ENCODE peak calls at places on chromosomes 12 and 14, in eight cellular contexts. P is neural progenitor cell; J is CD4-positive, alpha-beta T cell; Q is H1; S is tibial nerve; X is PC-9; O is right lobe of liver; R is GM23248. W is an unnamed sample.

GRCh38 chr12:49554266-49554665 is 13.7 kb downstream of the MCRS1 start:
- DNase-seq in S (no peak), X (no peak), J (no peak), O (no peak), R (no peak), Q (no peak), P (no peak), W (no peak)

GRCh38 chr12:124689585-124689984 is 122.2 kb upstream of the NCOR2 start:
- DNase-seq in R (no peak), P (no peak), Q (no peak), X (no peak), O (no peak), S (no peak), J (no peak), W (no peak)

GRCh38 chr12:66493841-66494240 is 185.0 kb downstream of the GRIP1 start:
- DNase-seq in S (no peak), Q (no peak), P (no peak), R (no peak), O (no peak), J (no peak), X (no peak), W (no peak)

GRCh38 chr12:116661341-116661740 is 76.5 kb downstream of the SPRING1 start:
- DNase-seq in O (no peak), P (no peak), R (no peak), S (no peak), Q (no peak), J (no peak), X (no peak), W (no peak)

GRCh38 chr12:72271741-72272661 is at the start of gene TRHDE:
- DNase-seq in S (no peak), R (peak), P (peak), J (no peak), O (peak), Q (peak), X (peak), W (no peak)

GRCh38 chr12:91219919-91220318 is 37.3 kb upstream of the DCN start:
- DNase-seq in Q (no peak), X (no peak), J (no peak), P (no peak), R (no peak), S (no peak), O (no peak), W (no peak)

GRCh38 chr14:92135269-92135668 is 13.5 kb downstream of the CPSF2 start:
- DNase-seq in X (no peak), S (no peak), P (peak), O (no peak), Q (no peak), R (peak), J (no peak), W (no peak)

GRCh38 chr12:93467351-93468007 is at the start of gene MRPL42:
- DNase-seq in S (peak), X (peak), Q (peak), P (peak), J (peak), R (peak), O (peak), W (peak)

GRCh38 chr12:132597333-132598283 is 12.8 kb downstream of the LRCOL1 start:
- DNase-seq in O (no peak), S (no peak), J (peak), R (peak), X (peak), Q (peak), P (peak), W (peak)

GRCh38 chr12:82378997-82379396 is 20.7 kb downstream of the METTL25 start:
- DNase-seq in X (no peak), J (no peak), R (no peak), O (no peak), P (no peak), Q (no peak), S (no peak), W (no peak)

GRCh38 chr14:69573841-69574265 is 818 bp downstream of the CCDC177 start:
- DNase-seq in P (peak), J (no peak), S (no peak), O (no peak), X (no peak), Q (peak), R (peak), W (no peak)

GRCh38 chr12:85156569-85156968 is 120.4 kb downstream of the LRRIQ1 start:
- DNase-seq in P (no peak), S (no peak), O (no peak), R (no peak), J (no peak), Q (no peak), X (no peak), W (no peak)

GRCh38 chr12:15631007-15631715 is 158.0 kb downstream of the EPS8 start:
- DNase-seq in R (no peak), O (no peak), X (no peak), Q (no peak), S (no peak), J (no peak), P (no peak), W (no peak)

GRCh38 chr14:65412881-65413738 is 580 bp downstream of the FUT8 start:
- DNase-seq in P (peak), Q (peak), O (no peak), X (no peak), R (peak), J (no peak), S (peak), W (peak)

GRCh38 chr12:42590324-42590934 is 883 bp upstream of the PRICKLE1 start:
- DNase-seq in P (peak), R (peak), S (no peak), J (no peak), Q (peak), O (no peak), X (peak), W (peak)

GRCh38 chr14:92600318-92601053 is 86.9 kb downstream of the RIN3 start:
- DNase-seq in S (no peak), R (peak), O (no peak), J (no peak), Q (no peak), X (no peak), P (no peak), W (no peak)

GRCh38 chr12:67457136-67457535 is 188.0 kb downstream of the CAND1 start:
- DNase-seq in S (no peak), R (peak), P (no peak), O (no peak), J (no peak), X (no peak), Q (no peak), W (no peak)

GRCh38 chr12:124422142-124422569 is 127.3 kb downstream of the RFLNA start:
- DNase-seq in P (no peak), S (no peak), R (peak), X (peak), O (no peak), J (no peak), Q (no peak), W (no peak)

GRCh38 chr12:122079532-122080081 is 1.1 kb downstream of the MLXIP start:
- DNase-seq in Q (no peak), R (peak), X (no peak), J (no peak), P (no peak), S (no peak), O (no peak), W (no peak)

GRCh38 chr12:122082621-122083356 is 4.2 kb downstream of the MLXIP start:
- DNase-seq in Q (no peak), J (no peak), X (no peak), P (no peak), R (no peak), S (no peak), O (no peak), W (no peak)

GRCh38 chr12:122081108-122081696 is 2.6 kb downstream of the MLXIP start:
- DNase-seq in Q (no peak), O (no peak), P (no peak), X (peak), S (no peak), J (no peak), R (peak), W (no peak)

GRCh38 chr12:122080149-122081107 is 1.9 kb downstream of the MLXIP start:
- DNase-seq in J (no peak), S (peak), X (peak), O (peak), P (peak), Q (no peak), R (peak), W (no peak)

DNA sequence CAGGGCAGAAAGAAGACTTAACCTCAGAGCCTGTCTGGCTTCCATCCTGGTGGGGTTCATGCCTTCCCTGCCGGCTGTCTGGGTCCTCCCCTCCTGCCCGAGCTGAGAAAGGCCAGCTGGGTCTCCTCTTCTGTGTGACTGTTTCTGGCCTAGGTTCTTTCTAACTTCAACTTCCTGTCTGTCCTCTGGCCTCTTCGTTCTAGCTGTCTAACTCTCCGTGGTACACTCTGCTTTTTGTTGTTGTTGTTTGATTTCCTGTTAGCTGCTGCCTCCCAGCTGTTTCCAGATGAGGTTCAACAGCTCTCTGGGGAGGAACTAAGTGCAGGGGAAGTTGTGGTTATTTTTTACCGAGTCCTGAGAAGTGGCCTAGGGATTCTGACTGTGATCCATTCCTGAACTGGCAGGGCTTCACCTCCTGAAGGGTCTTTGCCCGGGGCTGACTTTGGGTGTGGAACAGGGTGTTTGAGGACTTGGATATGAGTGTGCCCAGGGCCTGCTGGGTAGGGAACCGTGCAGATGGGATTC is 3.2 kb downstream of the MLXIP start:
- DNase-seq in S (peak), O (no peak), Q (no peak), J (peak), R (peak), X (no peak), P (no peak), W (no peak)
- H3K27ac ChIP-seq in S (peak), O (peak), Q (no peak), J (peak), R (peak), X (peak), P (no peak), W (peak)

DNA sequence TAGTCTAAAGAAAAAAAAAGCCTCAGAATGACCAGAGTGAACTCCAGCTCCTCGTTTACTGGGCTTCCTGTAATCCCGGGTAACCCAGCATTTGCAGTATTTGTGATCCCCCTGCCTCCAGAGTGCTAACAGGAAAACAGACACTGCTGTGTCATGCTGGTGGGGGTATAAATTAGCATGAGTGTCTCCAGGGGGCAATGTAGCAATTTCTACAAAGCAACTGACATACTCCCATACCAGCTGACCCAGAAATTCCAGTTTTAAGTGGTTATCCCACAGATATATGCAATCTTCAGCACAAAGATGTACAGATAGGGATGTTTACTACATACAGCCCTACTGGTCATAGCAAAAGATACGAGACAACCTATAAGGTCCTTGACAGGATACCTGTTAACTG is 18.8 kb downstream of the TTC7B start:
- DNase-seq in O (no peak), P (no peak), J (no peak), Q (no peak), S (no peak), X (no peak), R (no peak), W (no peak)
- H3K27ac ChIP-seq in O (no peak), P (no peak), J (no peak), Q (no peak), S (no peak), X (no peak), R (no peak), W (no peak)

DNA sequence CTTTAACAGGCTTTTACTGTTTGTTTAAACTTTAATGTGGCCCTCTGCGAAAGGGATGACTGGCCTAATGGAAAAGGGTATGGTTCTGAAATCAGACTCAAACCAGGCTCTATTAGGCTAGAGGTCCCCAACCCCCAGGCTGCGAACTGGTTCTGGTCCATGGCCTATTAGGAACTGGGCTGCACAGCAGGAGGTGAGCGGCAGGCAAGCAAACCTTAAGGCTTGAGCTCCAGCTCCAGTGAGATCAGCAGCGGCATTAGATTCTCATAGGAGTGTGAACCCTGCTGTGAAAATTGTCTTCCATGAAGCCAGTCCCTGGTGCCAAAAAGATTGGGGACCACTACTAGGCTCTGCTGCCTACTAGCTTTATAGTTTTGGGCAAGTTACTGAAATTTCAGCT is 11.1 kb downstream of the GALNT4 start:
- DNase-seq in J (no peak), Q (no peak), R (no peak), O (no peak), S (no peak), P (no peak), X (no peak), W (no peak)
- H3K27ac ChIP-seq in J (no peak), Q (no peak), R (no peak), O (no peak), S (no peak), P (no peak), X (no peak), W (no peak)

DNA sequence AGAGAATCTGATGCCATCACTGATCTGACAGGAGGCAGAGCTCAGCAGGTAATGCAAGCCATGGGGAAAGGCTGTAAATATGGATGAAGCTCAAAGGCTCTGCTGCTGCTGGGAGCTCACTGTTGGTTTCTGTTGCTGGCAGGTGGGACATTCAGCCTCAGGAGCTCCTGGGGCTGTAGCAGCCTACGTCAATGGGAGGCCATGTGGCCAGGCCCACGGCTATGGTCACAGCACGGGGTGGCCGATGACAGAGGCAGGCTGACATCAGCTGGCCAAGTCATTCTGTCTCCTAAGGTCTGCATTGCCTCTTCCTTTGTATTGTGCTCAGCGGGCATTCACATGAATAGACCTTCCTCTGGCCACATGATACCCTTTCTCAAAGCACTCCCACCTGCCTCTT is 38.0 kb downstream of the DLK1 start:
- DNase-seq in J (no peak), O (no peak), X (no peak), Q (no peak), P (peak), S (no peak), R (no peak), W (no peak)
- H3K27ac ChIP-seq in J (no peak), O (no peak), X (no peak), Q (no peak), P (peak), S (no peak), R (no peak), W (no peak)

GRCh38 chr12:52901715-52902541 is 2.9 kb downstream of the KRT8 start:
- DNase-seq in R (no peak), Q (no peak), P (no peak), O (no peak), S (no peak), X (no peak), J (no peak), W (no peak)

GRCh38 chr12:52906049-52906645 is 1.3 kb upstream of the KRT8 start:
- DNase-seq in Q (no peak), O (no peak), R (no peak), J (no peak), S (no peak), P (no peak), X (peak), W (no peak)

GRCh38 chr12:52903855-52904508 is 894 bp downstream of the KRT8 start:
- DNase-seq in O (peak), Q (peak), J (peak), S (no peak), R (peak), X (peak), P (peak), W (no peak)

GRCh38 chr12:52900896-52901714 is 3.8 kb downstream of the KRT8 start:
- DNase-seq in O (no peak), X (no peak), S (no peak), Q (no peak), P (no peak), J (no peak), R (no peak), W (no peak)

DNA sequence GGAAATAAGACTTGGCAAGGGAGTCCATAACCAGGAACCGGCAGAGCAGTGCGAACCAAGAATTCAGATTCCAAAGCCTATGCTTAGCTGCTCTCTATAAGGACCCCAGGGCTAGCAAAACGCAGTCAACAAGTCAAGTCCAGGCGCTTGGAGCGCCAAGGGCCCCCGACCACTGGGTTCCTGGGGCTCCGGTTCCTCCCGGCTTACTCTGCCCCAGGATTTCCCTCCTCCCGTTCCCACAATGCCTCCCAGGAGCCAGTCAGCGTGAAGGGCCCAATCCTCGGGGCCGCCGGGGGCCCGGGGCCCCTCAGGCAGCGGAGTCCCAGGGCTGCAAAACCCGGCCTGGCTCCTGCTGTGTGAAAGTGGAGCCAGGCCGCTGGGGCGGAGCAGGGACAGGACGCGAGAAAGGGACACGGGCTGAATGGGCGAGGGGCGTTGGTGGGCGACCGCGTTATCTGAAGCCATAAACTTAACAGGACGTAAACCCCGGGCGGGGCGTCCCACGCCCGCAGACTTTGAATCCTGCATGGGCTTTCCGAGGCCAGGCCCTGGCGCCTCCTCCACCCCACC is 1.5 kb downstream of the KRT8 start:
- DNase-seq in X (no peak), S (peak), Q (peak), P (peak), R (peak), J (peak), O (peak), W (peak)
- H3K27ac ChIP-seq in X (peak), S (peak), Q (no peak), P (no peak), R (no peak), J (no peak), O (peak), W (no peak)

GRCh38 chr14:57712698-57713097 is 153.2 kb downstream of the SLC35F4 start:
- DNase-seq in J (no peak), Q (no peak), P (no peak), O (no peak), R (no peak), X (no peak), S (no peak), W (no peak)

GRCh38 chr14:57712101-57712500 is 153.8 kb downstream of the SLC35F4 start:
- DNase-seq in X (no peak), O (no peak), Q (no peak), R (no peak), S (no peak), J (no peak), P (no peak), W (no peak)

GRCh38 chr14:57709909-57710308 is 156.0 kb downstream of the SLC35F4 start:
- DNase-seq in Q (no peak), P (no peak), J (no peak), O (no peak), X (no peak), R (no peak), S (no peak), W (no peak)

DNA sequence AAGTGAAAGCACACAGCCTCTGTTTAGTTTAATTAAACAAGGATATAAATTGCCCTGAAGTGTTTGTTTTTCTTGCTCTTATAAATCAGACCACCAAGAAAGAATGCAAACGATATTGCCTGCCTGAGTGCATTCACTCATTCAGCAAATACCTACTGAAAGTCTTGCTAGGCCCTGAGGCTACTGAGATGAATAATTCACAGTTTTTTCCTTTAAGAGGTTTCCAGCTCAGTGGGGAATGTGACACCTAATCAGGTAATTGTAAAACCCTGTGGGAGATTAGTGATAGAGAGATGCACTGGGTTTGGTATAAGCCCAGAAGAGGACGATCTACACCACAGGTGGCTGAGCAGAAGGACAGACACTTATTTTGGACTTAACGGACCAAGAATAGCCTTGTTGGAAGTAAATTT is 151.4 kb downstream of the SLC35F4 start:
- DNase-seq in R (no peak), J (no peak), Q (no peak), O (no peak), X (no peak), S (no peak), P (peak), W (no peak)
- H3K27ac ChIP-seq in R (no peak), J (no peak), Q (no peak), O (no peak), X (no peak), S (no peak), P (peak), W (no peak)

GRCh38 chr12:12534975-12535374 is 27.7 kb downstream of the DUSP16 start:
- DNase-seq in X (no peak), J (no peak), Q (no peak), S (no peak), O (peak), R (no peak), P (no peak), W (no peak)

GRCh38 chr12:12529783-12530421 is 32.8 kb downstream of the DUSP16 start:
- DNase-seq in Q (no peak), R (no peak), P (no peak), J (no peak), O (no peak), X (no peak), S (no peak), W (no peak)

GRCh38 chr12:12531194-12531593 is 31.5 kb downstream of the DUSP16 start:
- DNase-seq in J (no peak), P (no peak), Q (no peak), S (no peak), X (no peak), R (no peak), O (no peak), W (no peak)

GRCh38 chr12:12534134-12534866 is 28.4 kb downstream of the DUSP16 start:
- DNase-seq in S (no peak), X (no peak), Q (no peak), R (no peak), J (no peak), O (peak), P (peak), W (no peak)

DNA sequence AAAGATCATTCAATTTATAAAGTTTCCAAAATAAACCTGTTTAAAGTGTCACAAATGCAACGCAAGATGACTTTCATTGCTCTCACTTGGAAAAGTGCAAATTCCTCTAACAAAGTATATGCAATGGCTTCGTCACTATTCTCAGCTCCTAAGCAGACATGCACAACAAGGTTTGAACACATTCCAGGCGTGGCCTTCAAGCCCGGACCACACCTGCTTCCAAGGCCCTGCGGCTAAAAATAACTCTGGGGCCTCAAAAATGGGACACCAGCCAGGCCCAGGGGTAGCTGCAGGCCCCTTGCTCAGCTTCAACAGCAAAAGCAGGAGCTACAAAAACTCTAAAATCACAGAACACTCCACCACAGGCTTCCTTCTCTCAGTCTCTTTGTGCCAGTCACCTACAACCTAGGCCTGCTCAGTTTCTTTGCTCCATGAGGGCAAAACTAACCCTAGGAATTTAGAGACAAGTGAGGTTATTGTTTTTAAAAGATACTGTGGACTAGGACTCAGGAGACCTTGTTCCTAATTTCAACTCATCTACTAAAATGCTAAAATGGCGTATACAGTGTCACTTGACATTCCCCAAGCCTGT is 29.3 kb downstream of the DUSP16 start:
- DNase-seq in S (no peak), P (no peak), X (peak), Q (no peak), J (no peak), R (no peak), O (peak), W (no peak)
- H3K27ac ChIP-seq in S (no peak), P (no peak), X (peak), Q (no peak), J (no peak), R (no peak), O (no peak), W (no peak)

W was measured in substantia nigra.